ENCODE peak calls at places on chromosomes 1 and 21, in ten cellular contexts. One of them, this sample, is unnamed. For H3K4me1, the result is how much of the 10 kb centered on the place peaks cover.

GRCh38 chr1:117171900-117172501 is 38.7 kb downstream of the VTCN1 start:
- DNase-seq in A673: no peak
- DNase-seq in hepatocyte: no peak
- DNase-seq in heart left ventricle: peak
- DNase-seq in neural progenitor cell: peak
- DNase-seq in naive thymus-derived CD4-positive, alpha-beta T cell: no peak
- DNase-seq in tibial nerve: peak
- DNase-seq in uterus: peak
- DNase-seq in body of pancreas: peak
- DNase-seq in lower lobe of right lung: peak
- DNase-seq in this sample: no peak

GRCh38 chr1:71054281-71054731 is 6.7 kb upstream of the PTGER3 start:
- DNase-seq in naive thymus-derived CD4-positive, alpha-beta T cell: no peak
- DNase-seq in tibial nerve: no peak
- DNase-seq in body of pancreas: no peak
- DNase-seq in heart left ventricle: no peak
- DNase-seq in uterus: no peak
- DNase-seq in neural progenitor cell: no peak
- DNase-seq in A673: no peak
- DNase-seq in hepatocyte: no peak
- DNase-seq in lower lobe of right lung: no peak
- DNase-seq in this sample: no peak

GRCh38 chr21:44984792-44985440 is 45.1 kb downstream of the SLX9 start:
- DNase-seq in neural progenitor cell: peak
- DNase-seq in naive thymus-derived CD4-positive, alpha-beta T cell: no peak
- DNase-seq in heart left ventricle: peak
- DNase-seq in uterus: no peak
- DNase-seq in A673: no peak
- DNase-seq in hepatocyte: no peak
- DNase-seq in body of pancreas: no peak
- DNase-seq in tibial nerve: no peak
- DNase-seq in lower lobe of right lung: peak
- DNase-seq in this sample: no peak

GRCh38 chr1:218397752-218398339 is 52.7 kb downstream of the TGFB2 start:
- DNase-seq in body of pancreas: no peak
- DNase-seq in hepatocyte: peak
- DNase-seq in uterus: no peak
- DNase-seq in naive thymus-derived CD4-positive, alpha-beta T cell: no peak
- DNase-seq in lower lobe of right lung: no peak
- DNase-seq in neural progenitor cell: no peak
- DNase-seq in A673: no peak
- DNase-seq in tibial nerve: no peak
- DNase-seq in heart left ventricle: no peak
- DNase-seq in this sample: no peak

GRCh38 chr1:220962031-220962751 is 82.9 kb downstream of the HLX start:
- DNase-seq in hepatocyte: peak
- DNase-seq in heart left ventricle: no peak
- DNase-seq in body of pancreas: no peak
- DNase-seq in lower lobe of right lung: no peak
- DNase-seq in uterus: no peak
- DNase-seq in naive thymus-derived CD4-positive, alpha-beta T cell: no peak
- DNase-seq in A673: no peak
- DNase-seq in neural progenitor cell: no peak
- DNase-seq in tibial nerve: peak
- DNase-seq in this sample: no peak

GRCh38 chr1:240526321-240526720 is 85.6 kb downstream of the GREM2 start:
- DNase-seq in uterus: no peak
- DNase-seq in neural progenitor cell: peak
- DNase-seq in naive thymus-derived CD4-positive, alpha-beta T cell: no peak
- DNase-seq in lower lobe of right lung: no peak
- DNase-seq in body of pancreas: no peak
- DNase-seq in hepatocyte: peak
- DNase-seq in tibial nerve: no peak
- DNase-seq in heart left ventricle: no peak
- DNase-seq in A673: no peak
- DNase-seq in this sample: no peak

GRCh38 chr1:203800001-203800400 is 4.6 kb downstream of the ZBED6 start:
- DNase-seq in uterus: no peak
- DNase-seq in A673: no peak
- DNase-seq in heart left ventricle: no peak
- DNase-seq in lower lobe of right lung: no peak
- DNase-seq in body of pancreas: no peak
- DNase-seq in tibial nerve: no peak
- DNase-seq in neural progenitor cell: no peak
- DNase-seq in hepatocyte: no peak
- DNase-seq in naive thymus-derived CD4-positive, alpha-beta T cell: no peak
- DNase-seq in this sample: no peak

GRCh38 chr1:154941332-154941995 is 4.9 kb upstream of the PMVK start:
- DNase-seq in uterus: no peak
- DNase-seq in neural progenitor cell: peak
- DNase-seq in body of pancreas: peak
- DNase-seq in naive thymus-derived CD4-positive, alpha-beta T cell: no peak
- DNase-seq in hepatocyte: peak
- DNase-seq in A673: no peak
- DNase-seq in tibial nerve: no peak
- DNase-seq in heart left ventricle: no peak
- DNase-seq in lower lobe of right lung: no peak
- DNase-seq in this sample: peak

GRCh38 chr1:202074985-202075773 is 47.5 kb upstream of the GPR37L1 start:
- DNase-seq in body of pancreas: peak
- DNase-seq in naive thymus-derived CD4-positive, alpha-beta T cell: no peak
- DNase-seq in lower lobe of right lung: no peak
- DNase-seq in uterus: no peak
- DNase-seq in heart left ventricle: no peak
- DNase-seq in A673: no peak
- DNase-seq in tibial nerve: no peak
- DNase-seq in neural progenitor cell: no peak
- DNase-seq in hepatocyte: no peak
- DNase-seq in this sample: no peak

GRCh38 chr1:24557711-24558121 is 1.8 kb downstream of the NCMAP start:
- DNase-seq in heart left ventricle: no peak
- DNase-seq in A673: no peak
- DNase-seq in hepatocyte: peak
- DNase-seq in lower lobe of right lung: no peak
- DNase-seq in naive thymus-derived CD4-positive, alpha-beta T cell: no peak
- DNase-seq in neural progenitor cell: no peak
- DNase-seq in uterus: no peak
- DNase-seq in tibial nerve: no peak
- DNase-seq in body of pancreas: peak
- DNase-seq in this sample: peak

GRCh38 chr1:204299828-204300365 is 59.8 kb downstream of the PLEKHA6 start:
- DNase-seq in body of pancreas: no peak
- DNase-seq in heart left ventricle: no peak
- DNase-seq in neural progenitor cell: no peak
- DNase-seq in lower lobe of right lung: no peak
- DNase-seq in naive thymus-derived CD4-positive, alpha-beta T cell: no peak
- DNase-seq in A673: no peak
- DNase-seq in hepatocyte: no peak
- DNase-seq in tibial nerve: no peak
- DNase-seq in uterus: no peak
- DNase-seq in this sample: no peak

GRCh38 chr1:13583964-13584791 is 546 bp downstream of the PDPN start:
- DNase-seq in A673: peak
- DNase-seq in naive thymus-derived CD4-positive, alpha-beta T cell: no peak
- DNase-seq in hepatocyte: peak
- DNase-seq in heart left ventricle: peak
- DNase-seq in uterus: peak
- DNase-seq in neural progenitor cell: peak
- DNase-seq in body of pancreas: peak
- DNase-seq in lower lobe of right lung: peak
- DNase-seq in tibial nerve: no peak
- DNase-seq in this sample: no peak

GRCh38 chr1:93215322-93215721 is 34.8 kb downstream of the CCDC18 start:
- DNase-seq in A673: no peak
- DNase-seq in neural progenitor cell: no peak
- DNase-seq in uterus: no peak
- DNase-seq in naive thymus-derived CD4-positive, alpha-beta T cell: no peak
- DNase-seq in tibial nerve: no peak
- DNase-seq in lower lobe of right lung: no peak
- DNase-seq in body of pancreas: no peak
- DNase-seq in heart left ventricle: no peak
- DNase-seq in hepatocyte: no peak
- DNase-seq in this sample: no peak

DNA sequence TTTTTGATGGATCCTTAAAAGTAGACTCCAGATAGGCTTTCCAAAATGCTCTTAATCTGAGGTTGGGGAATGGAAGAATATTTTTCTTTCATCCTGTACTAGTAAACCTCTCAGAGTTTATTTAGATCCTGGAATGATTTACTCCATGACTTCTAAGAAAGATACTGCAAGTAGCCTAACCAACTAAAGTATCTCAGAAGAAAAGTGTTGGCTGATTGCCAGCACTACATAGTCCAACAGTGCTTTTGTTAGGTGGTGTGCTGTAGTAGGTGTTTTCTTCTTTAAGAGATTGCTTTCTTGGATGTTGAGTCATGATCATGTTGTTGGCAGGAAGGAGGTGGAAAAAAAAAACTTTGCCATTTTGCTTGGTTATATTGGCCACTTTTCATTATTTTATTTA is 119.8 kb downstream of the OSBPL9 start:
- DNase-seq in A673: peak
- DNase-seq in tibial nerve: peak
- DNase-seq in neural progenitor cell: no peak
- DNase-seq in uterus: peak
- DNase-seq in heart left ventricle: no peak
- DNase-seq in naive thymus-derived CD4-positive, alpha-beta T cell: no peak
- DNase-seq in hepatocyte: peak
- DNase-seq in lower lobe of right lung: no peak
- DNase-seq in body of pancreas: peak
- DNase-seq in this sample: peak
- H3K4me1 ChIP-seq in A673: half or more
- H3K4me1 ChIP-seq in tibial nerve: under half
- H3K4me1 ChIP-seq in neural progenitor cell: under half
- H3K4me1 ChIP-seq in uterus: under half
- H3K4me1 ChIP-seq in heart left ventricle: under half
- H3K4me1 ChIP-seq in naive thymus-derived CD4-positive, alpha-beta T cell: under half
- H3K4me1 ChIP-seq in hepatocyte: under half
- H3K4me1 ChIP-seq in lower lobe of right lung: half or more
- H3K4me1 ChIP-seq in body of pancreas: half or more
- H3K4me1 ChIP-seq in this sample: half or more

GRCh38 chr1:168799918-168800605 is 71.1 kb upstream of the DPT start:
- DNase-seq in tibial nerve: no peak
- DNase-seq in body of pancreas: no peak
- DNase-seq in uterus: no peak
- DNase-seq in naive thymus-derived CD4-positive, alpha-beta T cell: no peak
- DNase-seq in A673: no peak
- DNase-seq in heart left ventricle: no peak
- DNase-seq in lower lobe of right lung: no peak
- DNase-seq in neural progenitor cell: no peak
- DNase-seq in hepatocyte: peak
- DNase-seq in this sample: no peak

GRCh38 chr1:168806955-168807354 is 77.9 kb upstream of the DPT start:
- DNase-seq in heart left ventricle: no peak
- DNase-seq in neural progenitor cell: no peak
- DNase-seq in body of pancreas: no peak
- DNase-seq in A673: no peak
- DNase-seq in uterus: no peak
- DNase-seq in hepatocyte: peak
- DNase-seq in naive thymus-derived CD4-positive, alpha-beta T cell: no peak
- DNase-seq in tibial nerve: no peak
- DNase-seq in lower lobe of right lung: no peak
- DNase-seq in this sample: no peak

GRCh38 chr1:168803696-168804510 is 74.9 kb upstream of the DPT start:
- DNase-seq in neural progenitor cell: peak
- DNase-seq in heart left ventricle: no peak
- DNase-seq in naive thymus-derived CD4-positive, alpha-beta T cell: no peak
- DNase-seq in uterus: no peak
- DNase-seq in lower lobe of right lung: no peak
- DNase-seq in hepatocyte: peak
- DNase-seq in body of pancreas: peak
- DNase-seq in A673: no peak
- DNase-seq in tibial nerve: no peak
- DNase-seq in this sample: no peak

GRCh38 chr1:168801032-168801745 is 72.2 kb upstream of the DPT start:
- DNase-seq in neural progenitor cell: peak
- DNase-seq in naive thymus-derived CD4-positive, alpha-beta T cell: no peak
- DNase-seq in A673: peak
- DNase-seq in hepatocyte: peak
- DNase-seq in body of pancreas: peak
- DNase-seq in tibial nerve: no peak
- DNase-seq in heart left ventricle: no peak
- DNase-seq in uterus: no peak
- DNase-seq in lower lobe of right lung: no peak
- DNase-seq in this sample: no peak
- H3K4me1 ChIP-seq in neural progenitor cell: under half
- H3K4me1 ChIP-seq in naive thymus-derived CD4-positive, alpha-beta T cell: under half
- H3K4me1 ChIP-seq in A673: under half
- H3K4me1 ChIP-seq in hepatocyte: under half
- H3K4me1 ChIP-seq in body of pancreas: half or more
- H3K4me1 ChIP-seq in tibial nerve: under half
- H3K4me1 ChIP-seq in heart left ventricle: under half
- H3K4me1 ChIP-seq in uterus: under half
- H3K4me1 ChIP-seq in lower lobe of right lung: under half
- H3K4me1 ChIP-seq in this sample: under half

DNA sequence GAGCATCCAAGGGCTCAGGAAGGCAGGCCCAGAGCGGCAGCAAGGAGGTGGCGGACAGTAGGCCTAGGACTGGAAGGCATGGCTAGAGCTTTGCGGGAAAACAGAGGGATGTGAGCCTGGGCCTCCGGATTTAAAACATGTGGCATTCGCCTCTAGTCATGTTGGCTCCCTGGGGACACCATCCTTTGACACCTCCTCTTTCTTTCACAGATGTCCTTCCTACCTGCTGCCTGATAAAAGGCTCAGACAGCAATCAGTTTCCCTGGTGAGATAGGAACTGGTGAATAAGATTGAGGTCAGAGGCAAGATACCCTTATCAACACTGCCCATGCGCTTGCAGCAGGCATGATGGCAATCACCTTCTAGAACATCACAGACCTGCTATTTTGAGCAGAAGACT is 277.6 kb downstream of the SIPA1L2 start:
- DNase-seq in lower lobe of right lung: no peak
- DNase-seq in hepatocyte: no peak
- DNase-seq in naive thymus-derived CD4-positive, alpha-beta T cell: no peak
- DNase-seq in A673: no peak
- DNase-seq in uterus: no peak
- DNase-seq in heart left ventricle: no peak
- DNase-seq in body of pancreas: no peak
- DNase-seq in tibial nerve: no peak
- DNase-seq in neural progenitor cell: no peak
- DNase-seq in this sample: no peak
- H3K4me1 ChIP-seq in lower lobe of right lung: under half
- H3K4me1 ChIP-seq in hepatocyte: under half
- H3K4me1 ChIP-seq in naive thymus-derived CD4-positive, alpha-beta T cell: under half
- H3K4me1 ChIP-seq in A673: under half
- H3K4me1 ChIP-seq in uterus: under half
- H3K4me1 ChIP-seq in heart left ventricle: under half
- H3K4me1 ChIP-seq in body of pancreas: under half
- H3K4me1 ChIP-seq in tibial nerve: under half
- H3K4me1 ChIP-seq in neural progenitor cell: under half
- H3K4me1 ChIP-seq in this sample: under half

DNA sequence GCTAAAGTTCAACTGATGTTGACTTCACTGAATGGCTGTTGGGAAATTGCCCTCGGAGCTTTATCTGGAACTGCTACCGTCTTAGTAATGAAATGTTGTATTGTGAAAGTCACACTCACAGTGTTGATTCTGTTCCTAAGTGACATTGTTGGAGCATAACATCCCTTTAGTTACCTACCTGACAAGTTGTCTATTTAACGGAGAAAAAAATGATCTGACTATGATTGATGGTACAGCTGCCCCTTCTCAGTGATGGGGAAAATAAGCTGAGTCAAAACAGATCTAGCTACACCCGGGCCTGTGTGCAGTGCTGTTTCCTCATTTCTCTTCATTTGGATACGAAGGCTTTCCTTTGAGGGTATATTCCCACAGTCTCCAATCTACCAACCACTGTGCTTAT is 472.3 kb upstream of the BRINP3 start:
- DNase-seq in A673: no peak
- DNase-seq in body of pancreas: no peak
- DNase-seq in neural progenitor cell: no peak
- DNase-seq in lower lobe of right lung: no peak
- DNase-seq in naive thymus-derived CD4-positive, alpha-beta T cell: no peak
- DNase-seq in heart left ventricle: no peak
- DNase-seq in tibial nerve: no peak
- DNase-seq in uterus: no peak
- DNase-seq in hepatocyte: peak
- DNase-seq in this sample: no peak
- H3K4me1 ChIP-seq in A673: under half
- H3K4me1 ChIP-seq in body of pancreas: under half
- H3K4me1 ChIP-seq in neural progenitor cell: under half
- H3K4me1 ChIP-seq in lower lobe of right lung: under half
- H3K4me1 ChIP-seq in naive thymus-derived CD4-positive, alpha-beta T cell: under half
- H3K4me1 ChIP-seq in heart left ventricle: under half
- H3K4me1 ChIP-seq in tibial nerve: under half
- H3K4me1 ChIP-seq in uterus: under half
- H3K4me1 ChIP-seq in hepatocyte: under half
- H3K4me1 ChIP-seq in this sample: under half